ENCODE peak calls at places on chromosomes 16 and 17, in ten cellular contexts. M, Y, H, A, F, T, Z, W, U and V are unnamed samples. For H3K4me1, the result is how much of the 10 kb centered on the place peaks cover.

GRCh38 chr16:54351171-54351570 is 64.6 kb upstream of the IRX3 start:
- DNase-seq in M (no peak), Y (no peak), H (no peak), A (no peak), F (no peak), T (no peak), Z (no peak), W (no peak), U (no peak), V (no peak)

GRCh38 chr16:66406534-66407368 is 20.3 kb upstream of the BEAN1 start:
- DNase-seq in M (peak), Y (peak), H (peak), A (peak), F (peak), T (peak), Z (peak), W (peak), U (peak), V (peak)

GRCh38 chr16:4944333-4945281 is 7.7 kb upstream of the PPL start:
- DNase-seq in M (peak), Y (peak), H (peak), A (peak), F (no peak), T (peak), Z (peak), W (peak), U (peak), V (no peak)

GRCh38 chr16:72876221-72876620 is 171.7 kb downstream of the ZFHX3 start:
- DNase-seq in M (peak), Y (no peak), H (no peak), A (no peak), F (no peak), T (no peak), Z (peak), W (no peak), U (peak), V (peak)

GRCh38 chr16:80123189-80123588 is 417.6 kb upstream of the DYNLRB2 start:
- DNase-seq in M (no peak), Y (no peak), H (no peak), A (no peak), F (no peak), T (no peak), Z (no peak), W (peak), U (no peak), V (no peak)

GRCh38 chr16:88747588-88748301 is 37.3 kb downstream of the PIEZO1 start:
- DNase-seq in M (no peak), Y (peak), H (peak), A (no peak), F (peak), T (no peak), Z (peak), W (peak), U (no peak), V (no peak)

GRCh38 chr17:12545877-12546513 is 119.7 kb upstream of the MYOCD start:
- DNase-seq in M (peak), Y (peak), H (peak), A (peak), F (peak), T (no peak), Z (peak), W (peak), U (no peak), V (no peak)

GRCh38 chr17:64259922-64260321 is 3.1 kb downstream of the TEX2 start:
- DNase-seq in M (no peak), Y (no peak), H (no peak), A (no peak), F (no peak), T (no peak), Z (peak), W (no peak), U (no peak), V (no peak)

GRCh38 chr17:39485555-39485954 is 24.3 kb downstream of the CDK12 start:
- DNase-seq in M (no peak), Y (peak), H (no peak), A (no peak), F (no peak), T (no peak), Z (peak), W (no peak), U (no peak), V (no peak)

GRCh38 chr17:43907425-43907981 is at the start of gene MPP2:
- DNase-seq in M (peak), Y (peak), H (peak), A (peak), F (no peak), T (peak), Z (peak), W (peak), U (peak), V (peak)

GRCh38 chr17:63151981-63152523 is 186.0 kb downstream of the TANC2 start:
- DNase-seq in M (no peak), Y (no peak), H (no peak), A (no peak), F (no peak), T (no peak), Z (peak), W (no peak), U (no peak), V (no peak)

GRCh38 chr17:43888548-43888947 is 18.8 kb downstream of the MPP2 start:
- DNase-seq in M (no peak), Y (no peak), H (no peak), A (no peak), F (no peak), T (no peak), Z (no peak), W (no peak), U (no peak), V (no peak)

GRCh38 chr16:52366997-52367396 is 179.9 kb downstream of the TOX3 start:
- DNase-seq in M (no peak), Y (no peak), H (no peak), A (no peak), F (no peak), T (no peak), Z (no peak), W (no peak), U (no peak), V (no peak)

GRCh38 chr16:30377050-30377811 is 2.6 kb downstream of the MYL11 start:
- DNase-seq in M (no peak), Y (no peak), H (no peak), A (no peak), F (no peak), T (no peak), Z (no peak), W (peak), U (no peak), V (no peak)

GRCh38 chr17:28372203-28372944 is 880 bp downstream of the SARM1 start:
- DNase-seq in M (no peak), Y (no peak), H (peak), A (peak), F (no peak), T (peak), Z (peak), W (no peak), U (no peak), V (no peak)

GRCh38 chr17:80101946-80102706 is 745 bp downstream of the GAA start:
- DNase-seq in M (peak), Y (no peak), H (peak), A (peak), F (no peak), T (peak), Z (peak), W (no peak), U (no peak), V (no peak)

GRCh38 chr17:80949451-80950421 is 41.9 kb upstream of the CHMP6 start:
- DNase-seq in M (no peak), Y (no peak), H (no peak), A (no peak), F (no peak), T (peak), Z (no peak), W (peak), U (peak), V (no peak)

GRCh38 chr17:43534909-43535308 is 11.2 kb downstream of the ETV4 start:
- DNase-seq in M (no peak), Y (no peak), H (no peak), A (no peak), F (no peak), T (no peak), Z (no peak), W (no peak), U (no peak), V (no peak)

GRCh38 chr17:68446626-68447041 is 10.7 kb downstream of the WIPI1 start:
- DNase-seq in M (no peak), Y (no peak), H (no peak), A (no peak), F (no peak), T (no peak), Z (no peak), W (no peak), U (no peak), V (no peak)

GRCh38 chr16:8915722-8916321 is 33.7 kb downstream of the LITAFD start:
- DNase-seq in M (no peak), Y (no peak), H (no peak), A (no peak), F (no peak), T (no peak), Z (no peak), W (no peak), U (no peak), V (no peak)

GRCh38 chr17:28974451-28974850 is 23.1 kb upstream of the PHF12 start:
- DNase-seq in M (no peak), Y (no peak), H (no peak), A (no peak), F (no peak), T (no peak), Z (no peak), W (no peak), U (no peak), V (no peak)

GRCh38 chr16:80274576-80275191 is 266.1 kb upstream of the DYNLRB2 start:
- DNase-seq in M (no peak), Y (no peak), H (no peak), A (no peak), F (no peak), T (no peak), Z (no peak), W (no peak), U (no peak), V (no peak)

GRCh38 chr16:69348222-69348621 is 3.4 kb downstream of the TMED6 start:
- DNase-seq in M (no peak), Y (no peak), H (no peak), A (no peak), F (no peak), T (no peak), Z (no peak), W (no peak), U (no peak), V (no peak)

GRCh38 chr17:21373696-21374454 is 2.3 kb upstream of the KCNJ12 start:
- DNase-seq in M (no peak), Y (no peak), H (no peak), A (no peak), F (no peak), T (peak), Z (no peak), W (no peak), U (no peak), V (no peak)

GRCh38 chr16:19223235-19223847 is 55.3 kb downstream of the SYT17 start:
- DNase-seq in M (no peak), Y (peak), H (peak), A (no peak), F (peak), T (no peak), Z (no peak), W (peak), U (no peak), V (no peak)

GRCh38 chr17:66799839-66800537 is 34.9 kb upstream of the CACNG5 start:
- DNase-seq in M (peak), Y (no peak), H (no peak), A (no peak), F (peak), T (peak), Z (no peak), W (no peak), U (no peak), V (no peak)

GRCh38 chr16:56354016-56354415 is 71.3 kb downstream of the AMFR start:
- DNase-seq in M (peak), Y (no peak), H (no peak), A (no peak), F (no peak), T (peak), Z (no peak), W (no peak), U (peak), V (no peak)

GRCh38 chr17:38996660-38997337 is 29.6 kb upstream of the FBXO47 start:
- DNase-seq in M (no peak), Y (no peak), H (no peak), A (no peak), F (no peak), T (no peak), Z (peak), W (no peak), U (no peak), V (no peak)

GRCh38 chr17:42566215-42566872 is 556 bp upstream of the MLX start:
- DNase-seq in M (no peak), Y (no peak), H (no peak), A (no peak), F (no peak), T (no peak), Z (no peak), W (no peak), U (no peak), V (no peak)

GRCh38 chr16:88803264-88803987 is at the start of gene CDT1:
- DNase-seq in M (peak), Y (peak), H (peak), A (peak), F (peak), T (peak), Z (peak), W (peak), U (peak), V (peak)

GRCh38 chr16:35733278-35733965 is 2274.0 kb downstream of the TP53TG3F start:
- DNase-seq in M (no peak), Y (no peak), H (no peak), A (no peak), F (no peak), T (no peak), Z (no peak), W (no peak), U (no peak), V (no peak)

GRCh38 chr17:8470447-8471047 is 34.9 kb downstream of the NDEL1 start:
- DNase-seq in M (no peak), Y (no peak), H (peak), A (no peak), F (no peak), T (peak), Z (no peak), W (peak), U (peak), V (no peak)

GRCh38 chr17:39177256-39177655 is 11.3 kb upstream of the ARL5C start:
- DNase-seq in M (no peak), Y (peak), H (peak), A (peak), F (no peak), T (no peak), Z (no peak), W (peak), U (no peak), V (no peak)

GRCh38 chr16:47197536-47198179 is 53.9 kb upstream of the NETO2 start:
- DNase-seq in M (peak), Y (no peak), H (no peak), A (no peak), F (no peak), T (no peak), Z (no peak), W (no peak), U (no peak), V (no peak)

GRCh38 chr16:3158014-3158497 is 23.2 kb downstream of the ZNF213 start:
- DNase-seq in M (no peak), Y (no peak), H (no peak), A (peak), F (no peak), T (peak), Z (peak), W (peak), U (no peak), V (no peak)

GRCh38 chr16:15682105-15682570 is 32.1 kb downstream of the NDE1 start:
- DNase-seq in M (peak), Y (peak), H (peak), A (no peak), F (no peak), T (no peak), Z (peak), W (peak), U (no peak), V (peak)

GRCh38 chr16:23967018-23967417 is 131.2 kb downstream of the PRKCB start:
- DNase-seq in M (no peak), Y (no peak), H (peak), A (no peak), F (no peak), T (no peak), Z (no peak), W (no peak), U (no peak), V (no peak)

GRCh38 chr16:79272141-79272577 is 328.4 kb downstream of the MAF start:
- DNase-seq in M (no peak), Y (no peak), H (no peak), A (no peak), F (no peak), T (no peak), Z (no peak), W (no peak), U (no peak), V (peak)

GRCh38 chr16:54879681-54880080 is 51.0 kb upstream of the IRX5 start:
- DNase-seq in M (no peak), Y (no peak), H (no peak), A (no peak), F (no peak), T (no peak), Z (no peak), W (no peak), U (no peak), V (no peak)

DNA sequence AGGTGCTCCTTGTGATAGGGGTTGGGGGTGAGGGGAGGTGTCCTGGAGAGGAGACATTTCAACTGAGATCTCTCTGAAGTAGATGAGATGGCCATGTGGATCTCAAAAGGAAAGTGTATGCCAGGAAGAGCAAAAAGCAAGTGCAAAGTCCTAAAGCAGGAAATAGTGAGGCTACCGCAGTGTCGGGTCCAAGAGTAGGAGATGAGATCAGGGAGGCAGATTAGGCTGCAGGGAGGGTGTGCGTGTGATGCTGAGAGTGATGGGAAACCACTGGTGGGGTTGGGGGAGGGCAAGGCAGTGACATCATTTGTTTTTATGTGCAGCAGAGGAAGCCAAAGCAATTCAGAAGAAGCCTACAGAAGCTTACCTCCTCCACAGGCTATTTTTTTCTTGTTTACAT is 28.5 kb downstream of the CDH13 start:
- DNase-seq in M (no peak), Y (no peak), H (peak), A (no peak), F (no peak), T (no peak), Z (peak), W (no peak), U (no peak), V (no peak)
- H3K4me1 ChIP-seq in M (under half), Y (under half), H (under half), A (half or more), F (under half), T (under half), Z (under half), W (under half), U (under half), V (half or more)

DNA sequence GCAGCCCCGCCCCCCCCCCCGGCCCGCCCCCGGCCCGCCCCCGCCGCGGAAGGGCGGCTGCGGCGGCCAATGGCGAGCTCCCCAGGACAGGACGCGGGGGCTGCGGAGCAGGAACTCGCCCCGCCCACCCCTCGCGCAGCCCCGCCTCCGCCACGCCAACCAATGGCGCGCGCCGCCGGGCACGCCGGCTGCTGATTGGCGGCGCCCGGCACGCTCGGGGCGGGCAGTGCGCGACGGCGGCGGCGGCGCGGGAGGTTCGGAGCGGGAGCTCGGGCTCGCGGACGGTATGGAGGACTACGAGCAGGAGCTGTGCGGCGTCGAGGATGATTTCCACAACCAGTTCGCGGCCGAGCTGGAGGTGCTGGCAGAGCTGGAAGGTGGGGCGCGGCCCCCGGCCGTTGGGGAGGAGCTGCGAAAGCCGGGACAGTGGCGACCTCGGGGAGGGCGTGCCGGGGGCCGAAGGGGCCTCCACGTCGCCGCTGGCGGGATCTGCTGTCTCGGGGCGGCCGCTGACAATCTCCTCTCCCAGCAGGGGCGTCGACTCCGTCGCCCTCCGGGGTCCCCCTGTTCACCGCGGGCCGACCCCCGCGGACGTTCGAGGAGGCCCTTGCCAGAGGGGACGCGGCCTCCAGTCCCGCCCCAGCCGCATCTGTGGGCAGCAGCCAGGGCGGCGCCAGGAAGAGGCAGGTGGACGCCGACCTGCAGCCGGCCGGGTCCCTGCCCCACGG is at the start of gene CHTF18:
- DNase-seq in M (peak), Y (peak), H (peak), A (peak), F (peak), T (peak), Z (peak), W (peak), U (peak), V (peak)
- H3K27ac ChIP-seq in M (peak), Y (peak), H (peak), A (peak), F (peak), T (no peak), Z (no peak), W (no peak), U (peak), V (peak)

GRCh38 chr17:30821751-30822723 is 2.5 kb downstream of the CRLF3 start:
- DNase-seq in M (no peak), Y (no peak), H (no peak), A (no peak), F (no peak), T (no peak), Z (no peak), W (no peak), U (no peak), V (no peak)
- H3K4me1 ChIP-seq in M (under half), Y (under half), H (under half), A (under half), F (under half), T (under half), Z (under half), W (under half), U (under half), V (under half)

DNA sequence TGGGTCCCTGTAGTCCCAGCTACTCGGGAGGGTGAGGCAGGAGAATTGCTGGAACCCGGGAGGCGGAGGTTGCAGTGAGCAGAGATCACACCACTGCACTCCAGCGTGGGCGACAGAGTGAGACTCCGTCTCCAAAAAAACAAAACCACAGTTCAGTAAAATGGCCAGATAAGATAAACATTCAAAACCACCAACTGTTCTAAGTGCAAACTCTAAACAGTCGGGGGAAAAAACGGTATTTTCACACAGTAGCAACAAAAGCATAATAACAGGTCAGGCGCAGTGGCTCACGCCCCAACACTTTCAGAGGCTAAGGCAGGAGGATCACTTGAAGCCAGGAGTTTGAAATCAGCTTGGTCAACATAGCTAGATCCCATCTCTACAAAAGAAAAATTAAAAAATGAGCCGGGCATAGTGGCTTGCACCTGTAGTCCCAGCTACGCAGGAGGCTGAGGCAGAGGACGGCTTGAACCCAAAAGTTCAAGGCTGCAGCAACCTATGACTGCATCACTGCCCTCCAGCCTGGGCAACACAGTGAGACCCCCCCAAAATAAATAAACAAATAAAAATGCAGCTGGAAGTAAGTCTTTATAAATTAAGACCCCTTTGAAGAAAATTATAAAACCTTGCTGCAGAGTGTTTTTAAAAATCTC is 10.8 kb upstream of the HASPIN start:
- DNase-seq in M (no peak), Y (no peak), H (no peak), A (no peak), F (no peak), T (no peak), Z (peak), W (no peak), U (no peak), V (no peak)
- H3K27ac ChIP-seq in M (no peak), Y (no peak), H (no peak), A (no peak), F (peak), T (no peak), Z (no peak), W (no peak), U (no peak), V (peak)